ENCODE peak calls at places on chromosomes 2 and 18, in six cellular contexts. S is IMR-90, L is mesendoderm, E is H1, R is trophoblast cell, N is mesenchymal stem cell. X is an unnamed sample.
A peak's percentile ranks its signal among the peaks of the same experiment; 100 is the strongest.

GRCh38 chr2:70719231-70719630 is 48.8 kb downstream of the ADD2 start:
- DNase-seq in S (no peak), L (no peak), E (peak; percentile 32), R (no peak), N (no peak), X (no peak)

GRCh38 chr2:110126086-110126773 is 10.6 kb upstream of the MALL start:
- DNase-seq in S (peak; percentile 24), L (no peak), E (no peak), R (no peak), N (no peak), X (no peak)

GRCh38 chr18:22848618-22849017 is 84.5 kb upstream of the RBBP8 start:
- DNase-seq in S (peak; percentile 82), L (no peak), E (no peak), R (no peak), N (peak; percentile 21), X (no peak)

GRCh38 chr2:196967126-196967525 is 40.6 kb upstream of the PGAP1 start:
- DNase-seq in S (peak; percentile 53), L (peak; percentile 49), E (no peak), R (no peak), N (no peak), X (no peak)

GRCh38 chr2:241391892-241392665 is 36.0 kb downstream of the FARP2 start:
- DNase-seq in S (peak; percentile 20), L (peak; percentile 81), E (peak; percentile 56), R (peak; percentile 26), N (peak; percentile 36), X (peak; percentile 9)

GRCh38 chr2:109457366-109457765 is 156.4 kb downstream of the SEPTIN10 start:
- DNase-seq in S (no peak), L (no peak), E (no peak), R (no peak), N (no peak), X (no peak)

GRCh38 chr2:120607996-120608395 is 127.7 kb upstream of the GLI2 start:
- DNase-seq in S (no peak), L (no peak), E (no peak), R (no peak), N (no peak), X (no peak)

GRCh38 chr2:70127920-70128444 is 40.7 kb downstream of the PCBP1 start:
- DNase-seq in S (no peak), L (no peak), E (no peak), R (no peak), N (no peak), X (no peak)

GRCh38 chr2:39837856-39838453 is 58.9 kb upstream of the THUMPD2 start:
- DNase-seq in S (peak; percentile 42), L (peak; percentile 72), E (peak; percentile 73), R (peak; percentile 19), N (peak; percentile 53), X (no peak)

GRCh38 chr2:103161456-103162289 is 399.8 kb downstream of the TMEM182 start:
- DNase-seq in S (peak; percentile 30), L (peak; percentile 70), E (no peak), R (no peak), N (peak; percentile 16), X (peak; percentile 44)

GRCh38 chr2:231795525-231796327 is 9.5 kb downstream of the COPS7B start:
- DNase-seq in S (peak; percentile 75), L (peak; percentile 71), E (no peak), R (no peak), N (peak; percentile 68), X (no peak)

GRCh38 chr2:2662037-2662846 is 331.2 kb upstream of the MYT1L start:
- DNase-seq in S (peak; percentile 7), L (no peak), E (no peak), R (no peak), N (no peak), X (no peak)

GRCh38 chr2:8522682-8523081 is 159.2 kb upstream of the ID2 start:
- DNase-seq in S (no peak), L (no peak), E (no peak), R (no peak), N (no peak), X (no peak)

GRCh38 chr2:179354739-179355537 is 90.3 kb upstream of the SESTD1 start:
- DNase-seq in S (peak; percentile 14), L (no peak), E (no peak), R (no peak), N (no peak), X (no peak)

GRCh38 chr2:232687382-232688160 is 9.6 kb upstream of the GIGYF2 start:
- DNase-seq in S (no peak), L (no peak), E (no peak), R (no peak), N (no peak), X (no peak)

GRCh38 chr2:176124358-176125214 is 2.1 kb downstream of the HOXD9 start:
- DNase-seq in S (no peak), L (no peak), E (peak; percentile 45), R (no peak), N (no peak), X (no peak)

GRCh38 chr18:78732273-78733210 is 247.1 kb upstream of the SALL3 start:
- DNase-seq in S (no peak), L (no peak), E (no peak), R (no peak), N (no peak), X (no peak)

GRCh38 chr2:134420256-134420655 is 166.4 kb downstream of the MGAT5 start:
- DNase-seq in S (no peak), L (peak; percentile 19), E (no peak), R (no peak), N (no peak), X (no peak)

GRCh38 chr2:53786371-53787254 is at the start of the genes ASB3 and ERLEC1:
- DNase-seq in S (peak; percentile 85), L (peak; percentile 97), E (peak; percentile 93), R (peak; percentile 64), N (peak; percentile 90), X (peak; percentile 85)
- H3K23ac ChIP-seq in S (peak within 1 kb of the TSS; percentile 80), L (no peak within 1 kb of the TSS), E (no peak within 1 kb of the TSS), R (peak within 1 kb of the TSS; percentile 11), N (peak within 1 kb of the TSS; percentile 97), X (peak within 1 kb of the TSS; percentile 92)

GRCh38 chr2:72913531-72914225 is 3.6 kb upstream of the EMX1 start:
- DNase-seq in S (no peak), L (peak; percentile 72), E (no peak), R (no peak), N (no peak), X (no peak)

GRCh38 chr2:72914226-72915075 is 2.9 kb upstream of the EMX1 start:
- DNase-seq in S (no peak), L (peak; percentile 80), E (no peak), R (no peak), N (no peak), X (no peak)

GRCh38 chr2:72916743-72917137 is 579 bp upstream of the EMX1 start:
- DNase-seq in S (no peak), L (no peak), E (peak; percentile 80), R (no peak), N (no peak), X (no peak)

GRCh38 chr2:72915907-72916742 is 1.2 kb upstream of the EMX1 start:
- DNase-seq in S (no peak), L (peak; percentile 82), E (peak; percentile 86), R (peak; percentile 53), N (peak; percentile 42), X (peak; percentile 87)

DNA sequence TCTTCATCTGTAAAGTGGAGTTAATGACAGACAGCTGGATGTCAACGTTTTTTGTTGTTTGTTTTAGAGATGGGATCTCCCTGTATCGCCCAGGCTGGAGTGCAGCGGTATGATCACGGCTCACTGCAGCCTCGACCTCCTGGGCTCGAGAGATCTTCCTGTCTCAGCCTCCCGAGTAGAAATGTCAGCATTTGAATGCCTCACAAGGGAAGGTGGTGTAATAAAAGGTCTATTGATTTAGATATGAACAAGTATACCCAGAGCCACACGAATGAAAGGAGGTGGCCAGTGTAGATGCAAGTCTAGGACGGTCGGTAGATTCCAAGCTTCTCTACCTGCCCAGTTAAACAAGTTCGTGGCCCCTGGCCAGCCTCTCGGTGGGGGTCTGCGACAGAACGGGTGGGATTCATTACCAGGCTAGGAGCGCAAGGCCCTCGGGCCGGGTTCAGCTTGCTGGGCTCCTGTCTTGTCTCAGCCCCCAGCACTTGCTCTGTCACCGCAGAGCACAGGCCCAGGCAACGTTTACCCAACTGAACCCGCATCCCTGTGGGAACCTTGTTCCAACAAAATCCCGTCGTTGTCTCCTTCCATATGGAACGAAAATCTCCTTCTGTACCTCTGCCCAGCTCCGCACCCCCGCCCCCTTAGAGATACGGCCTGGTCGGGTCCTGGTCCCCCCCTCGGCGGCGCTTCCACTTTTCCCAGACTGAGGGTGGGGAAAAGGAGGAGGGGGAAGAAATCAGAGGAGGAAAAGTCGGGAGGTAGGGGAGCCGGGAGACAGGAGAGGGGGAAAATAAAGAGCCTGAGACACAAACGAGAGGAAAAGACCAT is 2.0 kb upstream of the EMX1 start:
- DNase-seq in S (no peak), L (peak; percentile 30), E (no peak), R (no peak), N (no peak), X (no peak)
- H3K4me3 ChIP-seq in S (no peak overlapping the region), L (peak overlapping the region; percentile 5), E (peak overlapping the region; percentile 62), R (no peak overlapping the region), N (no peak overlapping the region), X (peak overlapping the region; percentile 73)

GRCh38 chr2:85536479-85536878 is 2.5 kb upstream of the MAT2A start:
- DNase-seq in S (peak; percentile 89), L (no peak), E (no peak), R (no peak), N (peak; percentile 78), X (no peak)

GRCh38 chr2:85539361-85540130 is 578 bp downstream of the MAT2A start:
- DNase-seq in S (peak; percentile 61), L (peak; percentile 85), E (peak; percentile 62), R (no peak), N (peak; percentile 68), X (peak; percentile 58)

GRCh38 chr2:85537600-85538506 is 1.1 kb upstream of the MAT2A start:
- DNase-seq in S (no peak), L (peak; percentile 92), E (peak; percentile 69), R (no peak), N (peak; percentile 68), X (peak; percentile 51)

GRCh38 chr2:85540131-85540587 is 1.2 kb downstream of the MAT2A start:
- DNase-seq in S (peak; percentile 32), L (peak; percentile 31), E (no peak), R (no peak), N (peak; percentile 45), X (no peak)

GRCh38 chr2:85538507-85539360 is at the start of gene MAT2A:
- DNase-seq in S (peak; percentile 90), L (peak; percentile 97), E (peak; percentile 99), R (peak; percentile 89), N (peak; percentile 95), X (peak; percentile 94)
- H3K4ac ChIP-seq in S (peak within 1 kb of the TSS; percentile 100), L (peak within 1 kb of the TSS; percentile 99), E (peak within 1 kb of the TSS; percentile 100), R (peak within 1 kb of the TSS; percentile 100), N (peak within 1 kb of the TSS; percentile 99), X (peak within 1 kb of the TSS; percentile 99)

DNA sequence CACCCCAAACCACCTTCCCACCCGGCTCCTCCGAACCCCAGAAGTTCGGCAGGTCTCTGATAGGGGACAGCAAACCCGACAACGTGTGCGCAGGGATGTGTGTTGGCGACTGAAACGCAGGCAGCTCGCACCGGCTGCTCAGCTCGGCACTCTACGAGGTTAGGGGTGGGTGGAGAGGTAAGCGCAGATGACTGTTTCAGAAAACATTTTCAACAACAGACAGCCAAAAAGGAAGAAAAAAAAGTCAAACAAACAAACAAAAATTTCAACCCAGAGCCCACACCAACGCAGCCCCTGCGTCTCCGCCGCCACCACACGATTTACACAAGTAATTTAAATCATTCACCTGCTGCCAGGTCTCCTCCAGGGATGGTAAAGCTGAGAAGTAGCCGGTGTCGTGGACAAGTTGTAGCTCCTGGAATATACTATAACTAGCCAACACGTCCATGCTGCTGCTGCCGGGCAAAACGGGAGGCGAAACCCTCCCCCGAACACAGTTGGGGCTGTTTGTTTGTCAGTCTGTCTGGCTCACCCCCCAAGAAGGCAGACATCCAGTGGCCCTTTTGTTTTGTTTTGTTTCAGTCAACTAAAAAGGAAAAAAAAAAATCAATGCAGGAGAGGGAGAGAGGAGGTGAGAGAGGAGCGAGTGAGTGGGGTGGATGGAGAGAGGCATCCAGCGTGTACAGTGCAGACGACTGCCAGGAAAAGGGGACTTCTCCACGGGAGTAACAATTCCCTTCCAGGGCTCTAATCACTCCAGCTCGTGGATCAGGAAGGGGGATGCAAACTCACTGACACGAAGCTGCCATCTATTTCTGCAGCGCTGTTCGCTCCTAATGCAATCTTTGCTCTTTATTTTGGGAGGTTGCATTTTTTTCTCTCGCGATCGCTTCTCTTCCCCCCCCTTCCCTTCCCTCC is at the start of gene KLF7:
- DNase-seq in S (peak; percentile 51), L (peak; percentile 60), E (no peak), R (peak; percentile 54), N (no peak), X (no peak)
- H3K23ac ChIP-seq in S (peak within 1 kb of the TSS; percentile 100), L (peak within 1 kb of the TSS; percentile 48), E (no peak within 1 kb of the TSS), R (no peak within 1 kb of the TSS), N (no peak within 1 kb of the TSS), X (peak within 1 kb of the TSS; percentile 95)